ENCODE peak calls at places on chromosome X, in four cellular contexts. O is activated CD4-positive, alpha-beta T cell treated with anti-CD3 and anti-CD28 coated beads, Interleukin-2, amount 50 U/mL, for 1 hour; Z is neural progenitor cell; C is HTR-8/SVneo. T is an unnamed sample.

GRCh38 chrX:39559229-39559628 is 538.5 kb downstream of the BCOR start:
- DNase-seq in O (no peak), Z (no peak), C (no peak), T (no peak)

GRCh38 chrX:150326843-150327242 is 36.3 kb upstream of the MAMLD1 start:
- DNase-seq in O (no peak), Z (no peak), C (no peak), T (no peak)

GRCh38 chrX:103889216-103889615 is 57.2 kb upstream of the RAB9B start:
- DNase-seq in O (no peak), Z (no peak), C (no peak), T (no peak)

GRCh38 chrX:2632533-2633504 is 58.3 kb upstream of the CD99 start:
- DNase-seq in O (no peak), Z (no peak), C (no peak), T (no peak)

GRCh38 chrX:66046612-66047235 is 6.8 kb upstream of the VSIG4 start:
- DNase-seq in O (no peak), Z (no peak), C (no peak), T (peak; percentile 9)

GRCh38 chrX:129686422-129686948 is 31.7 kb upstream of the APLN start:
- DNase-seq in O (no peak), Z (no peak), C (no peak), T (no peak)

GRCh38 chrX:68534696-68535095 is 35.8 kb downstream of the YIPF6 start:
- DNase-seq in O (no peak), Z (no peak), C (no peak), T (no peak)

GRCh38 chrX:120309873-120310730 is 1.2 kb downstream of the TMEM255A start:
- DNase-seq in O (no peak), Z (peak; percentile 67), C (no peak), T (no peak)

GRCh38 chrX:15854080-15854655 is 445 bp downstream of the AP1S2 start:
- DNase-seq in O (peak; percentile 38), Z (peak; percentile 93), C (peak; percentile 41), T (peak; percentile 49)

GRCh38 chrX:105267167-105267566 is 46.7 kb upstream of the TEX13A start:
- DNase-seq in O (no peak), Z (no peak), C (no peak), T (no peak)

GRCh38 chrX:105323951-105324350 is 103.5 kb upstream of the TEX13A start:
- DNase-seq in O (no peak), Z (no peak), C (no peak), T (no peak)

GRCh38 chrX:57445046-57445445 is 146.8 kb upstream of the ZXDB start:
- DNase-seq in O (no peak), Z (no peak), C (no peak), T (no peak)

GRCh38 chrX:1205681-1206611 is 6.5 kb downstream of the CRLF2 start:
- DNase-seq in O (peak; percentile 21), Z (peak; percentile 94), C (peak; percentile 50), T (no peak)

GRCh38 chrX:155611302-155611701 is 1.4 kb downstream of the TMLHE start:
- DNase-seq in O (no peak), Z (no peak), C (no peak), T (no peak)

GRCh38 chrX:24561121-24561520 is 86.0 kb downstream of the PCYT1B start:
- DNase-seq in O (no peak), Z (peak; percentile 31), C (peak; percentile 58), T (no peak)

GRCh38 chrX:100870527-100870926 is 3.6 kb downstream of the NOX1 start:
- DNase-seq in O (no peak), Z (no peak), C (no peak), T (no peak)

GRCh38 chrX:47384502-47384901 is 14.1 kb downstream of the ZNF157 start:
- DNase-seq in O (peak; percentile 65), Z (peak; percentile 87), C (no peak), T (peak; percentile 68)

GRCh38 chrX:140661657-140662056 is 47.9 kb upstream of the LINC00632 start:
- DNase-seq in O (no peak), Z (no peak), C (no peak), T (no peak)

GRCh38 chrX:31228909-31229308 is 157.1 kb upstream of the FTHL17 start:
- DNase-seq in O (no peak), Z (no peak), C (no peak), T (no peak)

GRCh38 chrX:9907645-9908387 is 59.3 kb upstream of the CLDN34 start:
- DNase-seq in O (no peak), Z (no peak), C (no peak), T (no peak)

GRCh38 chrX:106177106-106177981 is 9.2 kb downstream of the PWWP3B start:
- DNase-seq in O (no peak), Z (peak; percentile 83), C (no peak), T (no peak)

GRCh38 chrX:47991263-47992092 is 12.3 kb downstream of the ZNF182 start:
- DNase-seq in O (no peak), Z (no peak), C (no peak), T (no peak)

GRCh38 chrX:21623778-21624501 is 34.2 kb downstream of the KLHL34 start:
- DNase-seq in O (no peak), Z (no peak), C (no peak), T (no peak)

GRCh38 chrX:45164021-45164621 is 36.6 kb downstream of the DIPK2B start:
- DNase-seq in O (no peak), Z (no peak), C (no peak), T (no peak)

GRCh38 chrX:38627683-38628082 is 66.3 kb downstream of the TSPAN7 start:
- DNase-seq in O (no peak), Z (peak; percentile 50), C (no peak), T (no peak)

GRCh38 chrX:129945131-129945530 is 37.3 kb upstream of the BCORL1 start:
- DNase-seq in O (no peak), Z (no peak), C (no peak), T (no peak)

GRCh38 chrX:68997911-68998310 is 167.3 kb downstream of the PJA1 start:
- DNase-seq in O (no peak), Z (no peak), C (no peak), T (no peak)

GRCh38 chrX:45824471-45824870 is 623.8 kb upstream of the DIPK2B start:
- DNase-seq in O (peak; percentile 17), Z (peak; percentile 30), C (peak; percentile 61), T (no peak)

GRCh38 chrX:135194684-135195083 is 23.5 kb upstream of the CT55 start:
- DNase-seq in O (no peak), Z (no peak), C (no peak), T (no peak)